ENCODE peak calls at places on chromosomes 13 and 19, in eight cellular contexts. G is KBM-7, H is AG04450, O is T-helper 2 cell, N is NCI-H1092 treated with DMSO at 0.1 percent for 48 hours, A is lower lobe of right lung, B is HTR-8/SVneo, F is EH. J is an unnamed sample.

GRCh38 chr19:5293607-5294089 is 47.0 kb downstream of the PTPRS start:
- DNase-seq in O (no peak), N (peak; percentile 42), G (no peak), H (no peak), F (peak; percentile 70), B (peak; percentile 51), A (no peak), J (no peak)

GRCh38 chr13:96899946-96900345 is 94.3 kb downstream of the OXGR1 start:
- DNase-seq in O (no peak), N (no peak), H (no peak), G (no peak), B (no peak), F (no peak), A (no peak), J (no peak)

GRCh38 chr13:32255744-32256120 is 59.4 kb downstream of the ZAR1L start:
- DNase-seq in H (no peak), F (no peak), G (no peak), N (peak; percentile 17), B (no peak), O (no peak), A (no peak), J (no peak)

GRCh38 chr19:3784607-3785463 is 1.3 kb downstream of the MATK start:
- DNase-seq in G (no peak), B (peak; percentile 31), A (no peak), H (no peak), O (no peak), F (peak; percentile 9), N (no peak), J (no peak)

GRCh38 chr13:105058517-105058916 is 1476.9 kb downstream of the EFNB2 start:
- DNase-seq in G (no peak), N (no peak), F (no peak), H (no peak), B (no peak), A (no peak), O (no peak), J (no peak)

GRCh38 chr13:113956571-113956970 is 17.3 kb downstream of the C13orf46 start:
- DNase-seq in A (peak; percentile 37), O (no peak), B (no peak), G (no peak), H (no peak), N (no peak), F (no peak), J (no peak)

GRCh38 chr13:65454403-65454802 is 1775.7 kb downstream of the PCDH9 start:
- DNase-seq in F (no peak), B (no peak), N (no peak), O (no peak), G (no peak), A (no peak), H (no peak), J (no peak)

GRCh38 chr19:15684828-15685227 is 11.9 kb downstream of the CYP4F12 start:
- DNase-seq in B (no peak), H (no peak), O (no peak), A (no peak), G (no peak), N (no peak), F (no peak), J (no peak)

GRCh38 chr13:20398459-20398858 is 127.2 kb downstream of the CRYL1 start:
- DNase-seq in G (no peak), H (no peak), B (no peak), A (no peak), F (no peak), N (no peak), O (no peak), J (no peak)

J was measured in smooth muscle cell of the brain vasculature.